ENCODE peak calls at places on chromosomes 12 and 14, in ten cellular contexts. X is ovary, C is breast epithelium, L is body of pancreas, A is thyroid gland, T is HCT116, E is Peyer's patch, Q is transverse colon, N is prostate gland, S is heart left ventricle. V is an unnamed sample. For H3K4me1, the result is how much of the 10 kb centered on the place peaks cover.

GRCh38 chr14:103628221-103628683 is 759 bp upstream of the KLC1 start:
- DNase-seq in X (peak), C (peak), L (peak), A (peak), T (peak), E (peak), Q (peak), N (peak), S (peak), V (peak)

GRCh38 chr14:86838363-86838762 is 1154.6 kb downstream of the GALC start:
- DNase-seq in X (no peak), C (no peak), L (no peak), A (no peak), T (no peak), E (no peak), Q (no peak), N (no peak), S (no peak), V (no peak)

GRCh38 chr12:108349245-108349644 is 10.1 kb upstream of the CMKLR1 start:
- DNase-seq in X (peak), C (no peak), L (no peak), A (no peak), T (no peak), E (no peak), Q (no peak), N (no peak), S (no peak), V (no peak)

GRCh38 chr12:104466694-104467345 is 10.1 kb downstream of the CHST11 start:
- DNase-seq in X (no peak), C (no peak), L (no peak), A (no peak), T (no peak), E (no peak), Q (no peak), N (no peak), S (no peak), V (no peak)

GRCh38 chr14:80781968-80782367 is 159.6 kb downstream of the CEP128 start:
- DNase-seq in X (no peak), C (no peak), L (no peak), A (no peak), T (no peak), E (no peak), Q (no peak), N (no peak), S (no peak), V (no peak)

GRCh38 chr14:77812028-77812427 is 12.1 kb downstream of the ADCK1 start:
- DNase-seq in X (no peak), C (no peak), L (no peak), A (no peak), T (no peak), E (no peak), Q (no peak), N (no peak), S (no peak), V (no peak)

GRCh38 chr12:6182279-6182898 is 17.8 kb upstream of the CD9 start:
- DNase-seq in X (peak), C (no peak), L (peak), A (peak), T (no peak), E (no peak), Q (peak), N (peak), S (peak), V (peak)

GRCh38 chr14:51447411-51447810 is 204.3 kb upstream of the FRMD6 start:
- DNase-seq in X (no peak), C (no peak), L (no peak), A (no peak), T (no peak), E (no peak), Q (no peak), N (no peak), S (no peak), V (no peak)

GRCh38 chr12:65500121-65500846 is 221.8 kb downstream of the MSRB3 start:
- DNase-seq in X (no peak), C (no peak), L (no peak), A (no peak), T (peak), E (no peak), Q (no peak), N (no peak), S (no peak), V (no peak)

DNA sequence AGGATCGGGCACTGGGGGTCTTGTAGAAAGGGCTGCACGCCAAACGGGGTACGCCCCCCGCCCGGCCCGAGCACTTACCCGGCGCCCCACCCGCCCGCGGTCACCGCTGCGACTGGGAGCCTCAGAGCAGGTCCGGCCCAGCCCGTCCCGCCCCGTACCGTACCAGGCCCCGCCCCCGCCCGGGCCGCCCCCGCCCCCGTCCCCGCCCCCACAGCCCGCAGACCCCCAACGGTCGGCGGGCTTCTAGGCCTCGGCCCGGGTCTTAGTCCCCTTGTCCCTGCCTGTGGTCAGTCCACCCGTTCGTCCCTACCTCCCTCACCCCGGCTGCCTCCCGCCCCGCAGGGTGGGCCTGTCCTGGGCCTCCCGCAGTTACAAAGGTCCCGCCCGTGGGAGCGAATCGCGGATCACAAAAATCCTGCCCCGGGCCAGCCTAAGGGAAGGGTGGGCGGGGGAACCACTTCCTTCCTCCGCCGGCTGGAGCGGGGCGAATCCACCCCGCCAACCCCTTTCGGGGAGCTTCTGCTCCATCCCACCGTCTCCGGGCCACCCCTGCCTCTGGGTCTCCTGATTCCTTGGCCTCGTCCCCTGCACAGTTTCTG is at the start of gene HVCN1:
- DNase-seq in X (peak), C (no peak), L (peak), A (peak), T (no peak), E (peak), Q (peak), N (peak), S (peak), V (peak)
- TF ChIP-seq POLR2A in X (no peak), C (no peak), L (no peak), A (no peak), T (no peak), E (no peak), Q (no peak), N (no peak), S (peak), V (no peak)

GRCh38 chr12:89372584-89373370 is 20.5 kb upstream of the DUSP6 start:
- DNase-seq in X (no peak), C (no peak), L (no peak), A (no peak), T (no peak), E (no peak), Q (no peak), N (no peak), S (no peak), V (no peak)
- H3K4me1 ChIP-seq in X (under half), C (under half), L (under half), A (under half), T (half or more), E (under half), Q (half or more), N (under half), S (under half), V (under half)

DNA sequence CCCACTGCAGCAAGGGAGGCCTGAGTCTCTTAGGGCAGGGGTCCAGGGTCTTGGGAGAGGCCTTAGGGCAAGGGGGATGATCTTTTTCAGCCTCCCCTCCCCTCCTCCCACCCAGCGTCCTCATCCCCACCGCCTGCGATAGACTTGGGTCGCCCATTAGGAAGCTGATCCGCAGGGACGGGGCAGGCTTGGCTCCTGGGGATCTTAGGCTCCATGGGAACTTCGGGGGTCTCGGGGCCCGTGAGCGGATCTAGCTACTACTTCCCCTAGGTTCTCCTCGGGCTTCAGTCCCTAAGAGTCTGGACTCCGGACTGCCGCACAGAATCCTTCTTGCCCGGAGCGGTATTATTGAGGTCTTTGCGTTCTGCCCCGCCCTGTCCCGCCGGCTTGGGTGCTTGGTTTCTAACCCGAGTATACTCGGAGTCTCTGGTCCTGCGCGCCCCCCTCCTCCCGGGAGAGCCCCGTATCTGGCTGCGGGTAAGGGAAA is 2.2 kb upstream of the PTHLH start:
- DNase-seq in X (no peak), C (no peak), L (no peak), A (no peak), T (no peak), E (no peak), Q (no peak), N (no peak), S (no peak), V (peak)
- H3K4me3 ChIP-seq in X (no peak), C (peak), L (peak), A (no peak), T (no peak), E (peak), Q (no peak), N (no peak), S (peak), V (no peak)

GRCh38 chr12:94650143-94651056 is at the start of gene TMCC3:
- DNase-seq in X (peak), C (no peak), L (peak), A (peak), T (no peak), E (peak), Q (peak), N (peak), S (peak), V (peak)
- TF ChIP-seq POLR2A in X (peak), C (no peak), L (no peak), A (peak), T (no peak), E (peak), Q (no peak), N (peak), S (peak), V (peak)

DNA sequence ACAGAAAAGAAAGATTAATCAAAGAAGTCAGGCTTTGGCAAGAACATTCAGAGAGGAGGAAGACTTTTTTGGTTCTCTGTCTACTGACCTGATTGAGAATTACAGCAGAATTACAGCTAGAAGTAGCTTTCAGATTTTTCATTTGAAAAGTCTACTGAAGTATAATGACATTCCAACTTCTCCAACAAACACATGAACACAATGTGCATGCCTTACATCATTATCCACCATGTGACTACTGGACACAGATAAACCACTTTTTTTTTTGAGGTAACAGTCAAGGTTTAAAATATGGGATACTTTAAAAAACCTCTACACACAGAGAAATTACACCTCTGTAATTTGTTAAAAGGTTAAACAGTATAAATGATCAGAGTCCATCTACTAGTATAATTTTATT is 12.3 kb downstream of the BTBD7 start:
- DNase-seq in X (no peak), C (no peak), L (no peak), A (no peak), T (no peak), E (no peak), Q (no peak), N (no peak), S (no peak), V (no peak)
- H3K4me1 ChIP-seq in X (under half), C (under half), L (under half), A (half or more), T (under half), E (under half), Q (under half), N (under half), S (half or more), V (under half)

GRCh38 chr12:202081-202731 is 11.8 kb downstream of the SLC6A12 start:
- DNase-seq in X (no peak), C (peak), L (no peak), A (peak), T (no peak), E (no peak), Q (no peak), N (peak), S (no peak), V (no peak)

GRCh38 chr12:201361-201760 is 12.6 kb downstream of the SLC6A12 start:
- DNase-seq in X (no peak), C (no peak), L (no peak), A (no peak), T (no peak), E (no peak), Q (no peak), N (no peak), S (no peak), V (peak)

GRCh38 chr12:203462-204260 is 10.3 kb downstream of the SLC6A12 start:
- DNase-seq in X (peak), C (no peak), L (peak), A (peak), T (no peak), E (no peak), Q (no peak), N (no peak), S (peak), V (no peak)

GRCh38 chr12:204261-204678 is 9.7 kb downstream of the SLC6A12 start:
- DNase-seq in X (no peak), C (no peak), L (no peak), A (no peak), T (no peak), E (no peak), Q (no peak), N (no peak), S (no peak), V (peak)

GRCh38 chr12:203074-203461 is 10.9 kb downstream of the SLC6A12 start:
- DNase-seq in X (no peak), C (no peak), L (no peak), A (no peak), T (no peak), E (no peak), Q (no peak), N (no peak), S (no peak), V (no peak)
- H3K4me3 ChIP-seq in X (peak), C (peak), L (no peak), A (peak), T (no peak), E (peak), Q (peak), N (peak), S (peak), V (no peak)

GRCh38 chr12:8890313-8891084 is 23.8 kb upstream of the PHC1 start:
- DNase-seq in X (peak), C (no peak), L (peak), A (peak), T (no peak), E (peak), Q (peak), N (peak), S (peak), V (no peak)

GRCh38 chr12:8887285-8887715 is 27.0 kb upstream of the PHC1 start:
- DNase-seq in X (no peak), C (no peak), L (no peak), A (no peak), T (no peak), E (no peak), Q (no peak), N (no peak), S (no peak), V (no peak)

DNA sequence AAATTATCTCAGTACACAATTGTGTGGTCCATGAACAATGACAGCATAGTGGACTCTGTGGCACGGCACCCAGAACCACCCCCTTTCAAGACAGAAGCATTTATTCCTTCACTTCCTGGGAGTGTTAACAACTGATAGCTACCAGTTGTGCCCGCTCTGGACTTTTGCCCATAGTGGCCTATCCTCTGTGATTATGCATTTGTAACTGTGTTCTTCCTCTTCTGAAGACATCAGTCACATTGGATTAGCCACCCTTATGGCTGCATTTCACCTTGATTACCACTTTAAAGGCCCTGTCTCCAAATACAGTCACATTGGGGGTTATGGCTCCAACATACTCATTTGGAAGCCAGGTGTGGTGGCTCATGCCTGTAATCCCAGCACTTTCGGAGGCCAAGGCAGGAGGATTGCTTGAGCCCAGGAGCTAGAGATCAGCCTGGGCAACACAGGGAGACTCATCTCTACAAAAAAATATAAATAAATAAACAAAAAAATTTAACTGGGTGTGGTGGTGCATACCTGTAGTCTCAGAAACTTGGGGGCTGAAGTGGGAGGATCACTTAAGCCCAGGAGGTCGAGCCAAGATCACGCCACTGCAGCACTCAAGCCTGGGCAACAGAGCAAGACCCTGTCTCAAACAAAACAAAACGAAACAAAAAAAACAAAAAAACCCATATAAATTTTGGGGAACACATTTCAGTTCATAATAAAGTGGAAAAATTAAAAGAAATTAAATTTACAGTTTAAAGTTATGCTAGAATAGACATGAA is 27.6 kb upstream of the PHC1 start:
- DNase-seq in X (no peak), C (no peak), L (no peak), A (no peak), T (no peak), E (no peak), Q (no peak), N (no peak), S (no peak), V (no peak)
- TF ChIP-seq POLR2A in X (no peak), C (no peak), L (no peak), A (no peak), T (no peak), E (no peak), Q (no peak), N (no peak), S (no peak), V (no peak)

DNA sequence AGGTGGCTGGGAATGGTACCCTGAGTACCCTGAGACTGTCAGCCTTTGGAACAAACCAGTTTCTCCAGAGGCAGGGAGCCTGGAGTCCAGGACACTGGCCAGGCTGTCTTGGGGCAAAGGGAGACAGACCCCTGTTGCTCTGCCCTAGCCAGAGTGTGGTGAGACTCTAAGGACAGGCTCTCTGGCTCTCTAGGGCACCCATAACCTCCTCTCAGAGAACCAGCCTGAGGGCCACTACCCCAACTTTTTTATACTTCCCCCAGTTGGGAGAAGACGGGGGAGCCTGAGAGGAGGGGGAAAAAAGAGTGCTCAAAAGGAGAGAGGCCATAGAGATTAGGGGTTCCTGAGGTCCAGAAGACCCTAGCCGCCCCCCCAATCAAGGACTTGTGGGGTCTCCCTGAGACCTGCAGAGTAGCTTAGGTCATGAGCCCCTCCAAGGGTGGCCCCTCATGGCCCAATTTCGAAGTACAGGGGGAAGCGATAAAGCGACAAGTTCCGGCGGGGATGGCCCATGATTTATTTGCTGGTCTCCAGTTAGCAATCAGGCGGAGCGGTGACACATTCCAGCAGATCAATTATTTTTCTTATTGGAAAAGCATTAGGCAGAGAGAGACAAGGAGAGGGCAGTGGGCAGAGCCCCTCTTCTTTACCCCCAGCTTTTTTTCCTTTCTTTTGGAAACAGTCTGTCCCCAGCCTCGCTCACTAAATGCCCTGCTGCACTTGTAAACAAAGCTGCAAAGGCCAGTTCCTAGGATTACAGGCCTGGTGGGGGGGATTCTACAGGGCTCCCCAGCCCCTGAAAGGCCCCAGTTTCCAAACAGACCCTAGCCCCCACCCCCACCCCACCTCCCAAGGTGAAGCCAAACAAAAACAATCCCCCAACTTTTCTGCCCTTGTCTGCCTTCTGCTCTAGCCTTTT is 1.5 kb downstream of the HOXC8 start:
- DNase-seq in X (no peak), C (no peak), L (no peak), A (no peak), T (no peak), E (no peak), Q (no peak), N (no peak), S (no peak), V (no peak)
- H3K4me1 ChIP-seq in X (under half), C (under half), L (under half), A (under half), T (under half), E (under half), Q (under half), N (under half), S (under half), V (under half)

DNA sequence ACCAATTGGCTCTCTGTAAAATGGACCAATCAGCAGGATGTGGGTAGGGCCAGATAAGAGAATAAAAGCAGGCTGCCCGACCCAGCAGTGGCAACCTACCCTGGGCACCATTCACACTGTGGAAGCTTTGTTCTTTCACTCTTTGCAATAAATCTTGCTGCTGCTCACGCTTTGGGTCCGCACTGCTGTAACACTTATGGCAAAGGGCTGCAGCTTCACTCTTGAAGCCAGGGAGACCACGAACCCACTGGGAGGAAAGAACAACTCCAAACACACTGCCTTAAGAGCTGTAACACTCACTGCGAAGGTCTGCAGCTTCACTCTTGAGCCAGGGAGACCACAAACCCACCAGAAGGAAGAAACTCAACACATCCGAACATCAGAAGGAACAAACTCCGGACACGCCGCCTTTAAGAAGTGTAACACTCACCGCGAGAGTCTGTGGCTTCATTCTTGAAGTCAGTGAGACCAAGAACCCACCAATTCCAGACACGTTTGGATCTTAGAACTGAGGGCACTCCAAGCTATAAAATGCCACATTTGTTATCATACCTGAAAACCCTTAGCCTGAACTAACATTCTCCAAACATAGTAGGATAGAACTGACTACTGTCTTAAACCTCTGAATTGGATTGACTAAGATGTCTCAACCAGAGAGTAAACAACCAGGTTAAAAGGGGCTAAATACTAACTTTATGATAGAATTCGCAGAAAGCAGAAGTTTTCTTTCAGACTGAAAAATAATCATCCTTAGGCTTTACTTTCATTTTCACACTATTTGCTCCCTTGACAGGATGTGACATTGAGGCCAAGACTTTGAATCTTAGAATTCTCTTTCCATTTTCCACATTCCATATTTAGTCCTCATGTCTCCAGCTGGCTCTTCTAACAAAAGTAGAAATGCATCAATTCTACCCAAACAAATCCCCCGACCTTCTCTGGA is 33.6 kb downstream of the CDKL1 start:
- DNase-seq in X (no peak), C (no peak), L (no peak), A (no peak), T (no peak), E (peak), Q (no peak), N (no peak), S (no peak), V (no peak)
- H3K4me3 ChIP-seq in X (peak), C (peak), L (no peak), A (no peak), T (no peak), E (peak), Q (no peak), N (no peak), S (no peak), V (no peak)